ENCODE peak calls at places on chromosomes 1 and 21, in five cellular contexts. B, S, O, Y and M are unnamed samples.

GRCh38 chr21:43748622-43749021 is 27.5 kb downstream of the CSTB start:
- DNase-seq in B (no peak), S (no peak), O (no peak), Y (no peak), M (no peak)

GRCh38 chr1:60891315-60891714 is 191.0 kb upstream of the NFIA start:
- DNase-seq in B (no peak), S (no peak), O (no peak), Y (no peak), M (no peak)

GRCh38 chr21:41923641-41924342 is 30.0 kb downstream of the C2CD2 start:
- DNase-seq in B (no peak), S (peak), O (no peak), Y (no peak), M (peak)

GRCh38 chr1:1088801-1089680 is 14.9 kb upstream of the RNF223 start:
- DNase-seq in B (no peak), S (no peak), O (no peak), Y (peak), M (no peak)

GRCh38 chr1:150212070-150212469 is 23.8 kb downstream of the ANP32E start:
- DNase-seq in B (no peak), S (no peak), O (no peak), Y (no peak), M (no peak)

GRCh38 chr1:38020361-38020760 is 7.8 kb downstream of the UTP11 start:
- DNase-seq in B (no peak), S (no peak), O (no peak), Y (no peak), M (no peak)

GRCh38 chr1:113223040-113223439 is 150.0 kb downstream of the LRIG2 start:
- DNase-seq in B (no peak), S (no peak), O (no peak), Y (no peak), M (no peak)

GRCh38 chr1:73778511-73778910 is 419.5 kb downstream of the LRRIQ3 start:
- DNase-seq in B (no peak), S (no peak), O (no peak), Y (no peak), M (no peak)

GRCh38 chr1:108852541-108852940 is 4.4 kb downstream of the AKNAD1 start:
- DNase-seq in B (no peak), S (no peak), O (no peak), Y (no peak), M (no peak)

GRCh38 chr1:39139723-39140360 is 64.7 kb upstream of the MACF1 start:
- DNase-seq in B (no peak), S (no peak), O (no peak), Y (no peak), M (no peak)

GRCh38 chr1:40944841-40945430 is 34.6 kb upstream of the CTPS1 start:
- DNase-seq in B (no peak), S (peak), O (no peak), Y (no peak), M (no peak)

GRCh38 chr1:217343907-217344306 is 287.0 kb downstream of the GPATCH2 start:
- DNase-seq in B (no peak), S (no peak), O (no peak), Y (peak), M (no peak)

GRCh38 chr1:57238408-57238807 is 185.5 kb downstream of the DAB1 start:
- DNase-seq in B (no peak), S (no peak), O (no peak), Y (no peak), M (no peak)

GRCh38 chr1:97805093-97805492 is 115.7 kb downstream of the DPYD start:
- DNase-seq in B (no peak), S (no peak), O (no peak), Y (no peak), M (no peak)

GRCh38 chr1:2136836-2137235 is 57.7 kb downstream of the FAAP20 start:
- DNase-seq in B (no peak), S (no peak), O (no peak), Y (no peak), M (no peak)

GRCh38 chr1:212979340-212980122 is 29.2 kb downstream of the VASH2 start:
- DNase-seq in B (no peak), S (no peak), O (no peak), Y (no peak), M (no peak)

GRCh38 chr21:31571879-31572278 is 87.6 kb upstream of the SOD1 start:
- DNase-seq in B (no peak), S (no peak), O (peak), Y (no peak), M (no peak)

GRCh38 chr1:91836307-91837056 is 49.5 kb downstream of the TGFBR3 start:
- DNase-seq in B (no peak), S (no peak), O (no peak), Y (no peak), M (no peak)

GRCh38 chr1:63813829-63814277 is 40.0 kb downstream of the ROR1 start:
- DNase-seq in B (no peak), S (peak), O (no peak), Y (no peak), M (peak)

GRCh38 chr1:182935716-182936115 is 17.2 kb downstream of the SHCBP1L start:
- DNase-seq in B (no peak), S (no peak), O (no peak), Y (no peak), M (no peak)

GRCh38 chr1:163822933-163823511 is 501.3 kb downstream of the NUF2 start:
- DNase-seq in B (no peak), S (no peak), O (no peak), Y (peak), M (no peak)

GRCh38 chr1:184882649-184883303 is 91.5 kb downstream of the NIBAN1 start:
- DNase-seq in B (no peak), S (no peak), O (no peak), Y (no peak), M (no peak)

GRCh38 chr1:38005195-38006007 is at the start of gene FHL3:
- DNase-seq in B (peak), S (peak), O (no peak), Y (peak), M (no peak)

GRCh38 chr1:173775578-173776196 is 48.8 kb upstream of the DARS2 start:
- DNase-seq in B (no peak), S (no peak), O (no peak), Y (no peak), M (no peak)

GRCh38 chr1:198848206-198848605 is 209.4 kb downstream of the PTPRC start:
- DNase-seq in B (no peak), S (no peak), O (no peak), Y (no peak), M (no peak)

GRCh38 chr1:161792740-161793139 is 26.6 kb downstream of the ATF6 start:
- DNase-seq in B (peak), S (no peak), O (peak), Y (no peak), M (peak)

GRCh38 chr1:229005097-229005496 is 265.8 kb upstream of the RAB4A start:
- DNase-seq in B (no peak), S (no peak), O (no peak), Y (no peak), M (no peak)

GRCh38 chr1:47650205-47650604 is 212.4 kb downstream of the FOXD2 start:
- DNase-seq in B (peak), S (no peak), O (no peak), Y (no peak), M (peak)

GRCh38 chr1:211035821-211036380 is 98.0 kb downstream of the KCNH1 start:
- DNase-seq in B (no peak), S (no peak), O (no peak), Y (no peak), M (no peak)

GRCh38 chr1:37133276-37134145 is 99.2 kb upstream of the GRIK3 start:
- DNase-seq in B (peak), S (no peak), O (no peak), Y (no peak), M (no peak)

DNA sequence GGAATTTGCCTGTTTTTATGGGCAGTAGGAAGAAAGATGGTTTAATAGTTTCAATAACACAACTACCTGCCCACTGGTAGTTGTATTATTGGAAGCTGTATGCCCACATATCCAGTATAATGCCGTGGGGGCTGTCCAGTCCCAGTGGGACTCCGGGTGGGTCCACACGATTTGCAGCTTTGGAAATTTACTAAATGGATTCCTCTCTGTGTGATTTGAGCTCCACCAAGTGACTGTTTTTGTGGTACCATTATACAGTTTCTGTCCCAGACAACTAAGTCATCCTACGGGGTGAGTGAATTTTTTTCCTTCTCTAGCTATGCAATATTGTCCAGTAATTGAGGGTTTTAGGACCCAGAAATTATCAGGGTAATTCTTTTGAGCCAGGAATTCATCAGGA is 86.8 kb downstream of the PLA2G4A start:
- DNase-seq in B (no peak), S (no peak), O (no peak), Y (no peak), M (no peak)
- TF ChIP-seq CTCF in B (no peak), S (no peak), O (no peak), Y (no peak), M (peak)

GRCh38 chr1:22332166-22332717 is 119.4 kb upstream of the ZBTB40 start:
- DNase-seq in B (peak), S (peak), O (no peak), Y (peak), M (no peak)

GRCh38 chr1:22330092-22330762 is 121.4 kb upstream of the ZBTB40 start:
- DNase-seq in B (no peak), S (no peak), O (no peak), Y (peak), M (no peak)

GRCh38 chr1:22332795-22333499 is 118.7 kb upstream of the ZBTB40 start:
- DNase-seq in B (no peak), S (no peak), O (no peak), Y (peak), M (no peak)

GRCh38 chr1:22330763-22331119 is 120.9 kb upstream of the ZBTB40 start:
- DNase-seq in B (no peak), S (no peak), O (no peak), Y (no peak), M (no peak)

GRCh38 chr1:22331618-22332017 is 120.0 kb upstream of the ZBTB40 start:
- DNase-seq in B (no peak), S (peak), O (no peak), Y (peak), M (no peak)
- H3K27ac ChIP-seq in B (no peak), S (no peak), O (no peak), Y (no peak), M (no peak)

GRCh38 chr1:21901473-21901847 is 35.6 kb downstream of the HSPG2 start:
- DNase-seq in B (no peak), S (no peak), O (no peak), Y (no peak), M (no peak)

GRCh38 chr1:21898326-21899155 is 38.6 kb downstream of the HSPG2 start:
- DNase-seq in B (no peak), S (peak), O (no peak), Y (no peak), M (peak)

GRCh38 chr1:21899267-21899810 is 37.8 kb downstream of the HSPG2 start:
- DNase-seq in B (no peak), S (no peak), O (no peak), Y (no peak), M (no peak)

GRCh38 chr1:21900766-21901472 is 36.2 kb downstream of the HSPG2 start:
- DNase-seq in B (no peak), S (no peak), O (no peak), Y (no peak), M (no peak)

DNA sequence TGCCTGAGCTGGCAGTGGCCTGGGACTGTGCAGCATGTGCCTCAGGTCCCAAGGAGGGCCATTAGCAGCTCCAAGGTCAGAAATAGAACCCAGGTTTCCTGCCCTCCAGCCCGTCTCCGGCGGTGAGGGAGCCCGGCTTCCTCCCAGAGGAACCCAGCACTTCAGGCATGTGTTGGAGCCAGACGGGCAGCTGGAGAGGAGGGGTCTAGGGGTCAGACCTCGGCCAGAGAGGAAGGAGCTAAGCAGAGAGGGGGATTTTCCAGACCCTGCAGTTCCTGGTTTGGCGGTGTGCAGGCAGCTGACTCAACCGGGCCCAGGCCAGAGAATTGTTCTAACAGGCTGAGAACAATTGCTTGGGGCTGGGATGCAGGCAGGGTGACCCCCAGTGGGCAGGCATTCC is 37.1 kb downstream of the HSPG2 start:
- DNase-seq in B (no peak), S (no peak), O (no peak), Y (no peak), M (no peak)
- H3K4me3 ChIP-seq in B (no peak), S (no peak), O (no peak), Y (no peak), M (no peak)

GRCh38 chr1:25243907-25244306 is 3.3 kb downstream of the RSRP1 start:
- DNase-seq in B (no peak), S (no peak), O (no peak), Y (no peak), M (no peak)

GRCh38 chr1:25245393-25245792 is 1.9 kb downstream of the RSRP1 start:
- DNase-seq in B (no peak), S (no peak), O (no peak), Y (no peak), M (no peak)

GRCh38 chr1:25238046-25238445 is 5.7 kb upstream of the SYF2 start:
- DNase-seq in B (no peak), S (no peak), O (no peak), Y (no peak), M (no peak)

GRCh38 chr1:25239681-25240541 is 7.3 kb downstream of the RSRP1 start:
- DNase-seq in B (peak), S (peak), O (peak), Y (peak), M (peak)
- TF ChIP-seq CTCF in B (peak), S (peak), O (peak), Y (peak), M (peak)

GRCh38 chr1:221708987-221709386 is 32.9 kb downstream of the DUSP10 start:
- DNase-seq in B (peak), S (no peak), O (no peak), Y (no peak), M (no peak)

GRCh38 chr1:221708076-221708571 is 33.8 kb downstream of the DUSP10 start:
- DNase-seq in B (no peak), S (no peak), O (no peak), Y (no peak), M (peak)

GRCh38 chr1:221706862-221707582 is 34.9 kb downstream of the DUSP10 start:
- DNase-seq in B (no peak), S (no peak), O (no peak), Y (no peak), M (no peak)

GRCh38 chr1:221704291-221704690 is 37.6 kb downstream of the DUSP10 start:
- DNase-seq in B (no peak), S (no peak), O (no peak), Y (no peak), M (no peak)

GRCh38 chr1:221706191-221706590 is 35.7 kb downstream of the DUSP10 start:
- DNase-seq in B (no peak), S (no peak), O (no peak), Y (no peak), M (no peak)
- H3K27ac ChIP-seq in B (no peak), S (no peak), O (no peak), Y (no peak), M (no peak)

GRCh38 chr1:15933684-15934083 is 42.2 kb downstream of the ZBTB17 start:
- DNase-seq in B (no peak), S (no peak), O (no peak), Y (peak), M (no peak)
- H3K4me3 ChIP-seq in B (no peak), S (no peak), O (no peak), Y (no peak), M (no peak)

DNA sequence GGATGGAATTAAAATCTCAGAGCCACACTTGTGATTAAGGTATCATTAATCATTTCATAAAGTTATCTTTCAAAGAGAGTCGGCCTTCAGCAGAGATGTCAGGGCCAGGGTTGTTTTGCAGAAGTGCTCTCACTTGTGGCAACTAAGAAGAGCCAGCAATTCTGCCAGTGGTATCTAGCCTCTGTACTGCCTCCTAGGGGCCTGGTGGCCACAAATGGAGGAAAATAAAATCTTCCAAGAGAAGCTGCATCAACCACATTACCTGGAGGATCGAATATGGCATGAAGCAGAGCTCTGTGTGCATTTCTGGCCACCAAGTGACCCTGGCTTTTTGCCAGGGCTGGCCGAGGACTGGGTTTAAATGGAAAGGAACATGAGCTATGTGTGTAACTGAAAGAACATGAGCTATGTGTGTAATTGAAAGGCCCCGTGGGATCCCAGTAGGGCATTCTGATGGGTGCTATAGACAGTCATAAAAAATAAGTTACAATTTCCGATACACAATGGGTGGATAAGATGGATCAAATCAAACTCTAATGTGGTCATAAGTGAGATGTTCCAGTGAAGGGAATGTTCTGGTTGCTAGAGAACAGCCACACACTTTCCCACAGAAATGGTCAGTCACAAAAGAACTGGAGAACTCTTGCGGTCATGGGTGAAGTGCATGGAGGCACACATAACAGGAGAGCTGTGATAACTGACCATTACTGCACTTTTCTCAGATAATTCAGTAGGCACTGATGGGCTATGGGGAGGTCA is 335.8 kb downstream of the CAMTA1 start:
- DNase-seq in B (no peak), S (no peak), O (no peak), Y (no peak), M (no peak)
- TF ChIP-seq CTCF in B (no peak), S (no peak), O (peak), Y (peak), M (peak)

GRCh38 chr21:29481081-29481480 is 182.4 kb downstream of the BACH1 start:
- DNase-seq in B (no peak), S (no peak), O (no peak), Y (no peak), M (no peak)

GRCh38 chr21:29477347-29477746 is 178.6 kb downstream of the BACH1 start:
- DNase-seq in B (no peak), S (no peak), O (no peak), Y (no peak), M (no peak)

GRCh38 chr21:29477941-29478340 is 179.2 kb downstream of the BACH1 start:
- DNase-seq in B (no peak), S (no peak), O (no peak), Y (no peak), M (peak)

GRCh38 chr21:29486306-29486705 is 187.6 kb downstream of the BACH1 start:
- DNase-seq in B (no peak), S (no peak), O (no peak), Y (no peak), M (no peak)

GRCh38 chr21:29481641-29482040 is 182.9 kb downstream of the BACH1 start:
- DNase-seq in B (no peak), S (no peak), O (no peak), Y (no peak), M (no peak)
- H3K27ac ChIP-seq in B (no peak), S (no peak), O (no peak), Y (no peak), M (no peak)